ENCODE peak calls at places on chromosomes 11 and 22, in ten cellular contexts. E, D, L, A, W, U, S, K, O and C are unnamed samples.

GRCh38 chr22:26172389-26172990 is 3.2 kb downstream of the SEZ6L start:
- DNase-seq in E (no peak), D (peak; percentile 45), L (peak; percentile 13), A (no peak), W (peak; percentile 14), U (peak; percentile 13), S (peak; percentile 36), K (no peak), O (no peak), C (no peak)

GRCh38 chr11:94650756-94651155 is 83.6 kb downstream of the PIWIL4 start:
- DNase-seq in E (peak; percentile 35), D (no peak), L (no peak), A (no peak), W (peak; percentile 89), U (no peak), S (peak; percentile 24), K (no peak), O (peak; percentile 76), C (peak; percentile 51)

GRCh38 chr11:121535122-121535796 is 82.5 kb upstream of the SORL1-AS1 start:
- DNase-seq in E (no peak), D (no peak), L (no peak), A (peak; percentile 29), W (no peak), U (no peak), S (no peak), K (no peak), O (no peak), C (no peak)

GRCh38 chr11:120009938-120010337 is 128.0 kb downstream of the TRIM29 start:
- DNase-seq in E (no peak), D (no peak), L (no peak), A (no peak), W (no peak), U (no peak), S (no peak), K (peak; percentile 32), O (no peak), C (no peak)

GRCh38 chr11:80096736-80097135 is 655.9 kb upstream of the TENM4 start:
- DNase-seq in E (no peak), D (no peak), L (no peak), A (peak; percentile 94), W (peak; percentile 64), U (no peak), S (no peak), K (no peak), O (no peak), C (no peak)

GRCh38 chr22:20147286-20147988 is 3.4 kb downstream of the CCDC188 start:
- DNase-seq in E (no peak), D (no peak), L (no peak), A (no peak), W (no peak), U (no peak), S (no peak), K (no peak), O (no peak), C (no peak)

GRCh38 chr11:64591257-64592233 is 525 bp downstream of the SLC22A12 start:
- DNase-seq in E (no peak), D (no peak), L (no peak), A (no peak), W (no peak), U (no peak), S (no peak), K (no peak), O (no peak), C (peak; percentile 49)

GRCh38 chr11:41845066-41845465 is 385.6 kb upstream of the LRRC4C start:
- DNase-seq in E (no peak), D (no peak), L (no peak), A (no peak), W (no peak), U (no peak), S (no peak), K (no peak), O (no peak), C (no peak)

GRCh38 chr11:61541568-61541967 is 33.0 kb downstream of the LRRC10B start:
- DNase-seq in E (no peak), D (peak; percentile 9), L (no peak), A (peak; percentile 36), W (peak; percentile 45), U (no peak), S (no peak), K (no peak), O (peak; percentile 22), C (no peak)

GRCh38 chr11:76770642-76771445 is 12.3 kb upstream of the TSKU start:
- DNase-seq in E (peak; percentile 62), D (no peak), L (peak; percentile 72), A (peak; percentile 98), W (peak; percentile 77), U (no peak), S (peak; percentile 63), K (peak; percentile 86), O (peak; percentile 80), C (peak; percentile 91)

GRCh38 chr11:12182650-12183511 is 72.5 kb downstream of the MICAL2 start:
- DNase-seq in E (peak; percentile 55), D (no peak), L (peak; percentile 76), A (peak; percentile 99), W (peak; percentile 98), U (no peak), S (no peak), K (no peak), O (peak; percentile 87), C (no peak)

GRCh38 chr11:34784318-34784841 is 131.8 kb downstream of the APIP start:
- DNase-seq in E (no peak), D (no peak), L (no peak), A (no peak), W (no peak), U (no peak), S (no peak), K (no peak), O (no peak), C (no peak)

GRCh38 chr11:80320765-80321164 is 879.9 kb upstream of the TENM4 start:
- DNase-seq in E (no peak), D (no peak), L (no peak), A (no peak), W (no peak), U (no peak), S (no peak), K (no peak), O (no peak), C (no peak)

GRCh38 chr22:27452245-27452644 is 349.3 kb downstream of the MN1 start:
- DNase-seq in E (no peak), D (no peak), L (no peak), A (no peak), W (no peak), U (no peak), S (no peak), K (no peak), O (no peak), C (no peak)

GRCh38 chr11:88523362-88524028 is 186.0 kb upstream of the CTSC start:
- DNase-seq in E (no peak), D (no peak), L (no peak), A (no peak), W (peak; percentile 50), U (no peak), S (no peak), K (no peak), O (no peak), C (no peak)

GRCh38 chr11:28400236-28401100 is 292.3 kb downstream of the METTL15 start:
- DNase-seq in E (no peak), D (no peak), L (no peak), A (peak; percentile 90), W (peak; percentile 25), U (no peak), S (no peak), K (no peak), O (no peak), C (no peak)

GRCh38 chr11:1120532-1121342 is 37.0 kb upstream of the MUC5AC start:
- DNase-seq in E (no peak), D (no peak), L (no peak), A (no peak), W (no peak), U (no peak), S (no peak), K (no peak), O (no peak), C (no peak)

GRCh38 chr11:3163241-3163981 is 1.7 kb downstream of the OSBPL5 start:
- DNase-seq in E (peak; percentile 28), D (no peak), L (no peak), A (no peak), W (no peak), U (no peak), S (no peak), K (no peak), O (no peak), C (peak; percentile 29)
- H3K4me1 ChIP-seq in E (peaks cover 23% of the 10 kb centered on the region), D (no peaks in the 10 kb centered on the region), L (peaks cover 38% of the 10 kb centered on the region), A (peaks cover 35% of the 10 kb centered on the region), W (peaks cover 34% of the 10 kb centered on the region), U (peaks cover 41% of the 10 kb centered on the region), S (peaks cover 16% of the 10 kb centered on the region), K (peaks cover 19% of the 10 kb centered on the region), O (no peaks in the 10 kb centered on the region), C (no peaks in the 10 kb centered on the region)

GRCh38 chr11:72589802-72590761 is 84.1 kb downstream of the PDE2A start:
- DNase-seq in E (peak; percentile 44), D (peak; percentile 37), L (no peak), A (no peak), W (peak; percentile 27), U (peak; percentile 44), S (no peak), K (no peak), O (no peak), C (peak; percentile 44)
- TF ChIP-seq CTCF in E (peak; percentile 39), D (peak; percentile 69), L (peak; percentile 96), A (peak; percentile 4), W (peak; percentile 56), U (peak; percentile 56), S (peak; percentile 30), K (no peak), O (no peak), C (peak; percentile 33)

GRCh38 chr22:17872491-17872890 is 98.2 kb upstream of the BID start:
- DNase-seq in E (no peak), D (no peak), L (no peak), A (peak; percentile 63), W (no peak), U (no peak), S (no peak), K (no peak), O (no peak), C (no peak)

GRCh38 chr22:17873116-17873515 is 98.8 kb upstream of the BID start:
- DNase-seq in E (no peak), D (no peak), L (no peak), A (no peak), W (no peak), U (no peak), S (no peak), K (no peak), O (no peak), C (no peak)

GRCh38 chr22:17870408-17870807 is 96.1 kb upstream of the BID start:
- DNase-seq in E (no peak), D (no peak), L (no peak), A (no peak), W (no peak), U (no peak), S (no peak), K (no peak), O (no peak), C (no peak)

GRCh38 chr22:17873804-17874203 is 99.5 kb upstream of the BID start:
- DNase-seq in E (no peak), D (no peak), L (no peak), A (no peak), W (no peak), U (no peak), S (no peak), K (no peak), O (no peak), C (no peak)

GRCh38 chr22:17871726-17872458 is 97.6 kb upstream of the BID start:
- DNase-seq in E (no peak), D (no peak), L (no peak), A (no peak), W (no peak), U (no peak), S (no peak), K (no peak), O (no peak), C (no peak)
- H3K36me3 ChIP-seq in E (no peaks in the 10 kb centered on the region), D (peaks cover 97% of the 10 kb centered on the region), L (no peaks in the 10 kb centered on the region), A (peaks cover 18% of the 10 kb centered on the region), W (peaks cover 42% of the 10 kb centered on the region), U (peaks cover 14% of the 10 kb centered on the region), S (peaks cover 11% of the 10 kb centered on the region), K (no peaks in the 10 kb centered on the region), O (no peaks in the 10 kb centered on the region), C (peaks cover 3% of the 10 kb centered on the region)

GRCh38 chr22:41847300-41847699 is 14.4 kb downstream of the SREBF2 start:
- DNase-seq in E (no peak), D (no peak), L (no peak), A (no peak), W (no peak), U (no peak), S (no peak), K (no peak), O (no peak), C (no peak)
- H3K4me1 ChIP-seq in E (no peaks in the 10 kb centered on the region), D (peaks cover 61% of the 10 kb centered on the region), L (peaks cover 7% of the 10 kb centered on the region), A (peaks cover 12% of the 10 kb centered on the region), W (peaks cover 36% of the 10 kb centered on the region), U (peaks cover 14% of the 10 kb centered on the region), S (peaks cover 18% of the 10 kb centered on the region), K (peaks cover 3% of the 10 kb centered on the region), O (no peaks in the 10 kb centered on the region), C (peaks cover 44% of the 10 kb centered on the region)